ENCODE peak calls at places on chromosome 20, in four cellular contexts. One of them, this sample, is unnamed.
A peak's percentile ranks its signal among the peaks of the same experiment; 100 is the strongest.

GRCh38 chr20:5844063-5844681 is 94.0 kb downstream of the SHLD1 start:
- DNase-seq in psoas muscle: no peak
- DNase-seq in hepatocyte: no peak
- DNase-seq in HCT116: peak; percentile 28
- DNase-seq in this sample: peak; percentile 50

GRCh38 chr20:19690462-19690861 is 67.6 kb upstream of the RIN2 start:
- DNase-seq in psoas muscle: no peak
- DNase-seq in HCT116: no peak
- DNase-seq in hepatocyte: no peak
- DNase-seq in this sample: no peak

GRCh38 chr20:59937150-59937549 is 3.0 kb downstream of the PPP1R3D start:
- DNase-seq in hepatocyte: no peak
- DNase-seq in HCT116: no peak
- DNase-seq in psoas muscle: no peak
- DNase-seq in this sample: no peak

GRCh38 chr20:44217342-44218092 is 6.9 kb upstream of the OSER1 start:
- DNase-seq in psoas muscle: peak; percentile 78
- DNase-seq in HCT116: peak; percentile 65
- DNase-seq in hepatocyte: peak; percentile 83
- DNase-seq in this sample: peak; percentile 56

GRCh38 chr20:53829706-53830521 is 236.3 kb upstream of the ZNF217 start:
- DNase-seq in hepatocyte: peak; percentile 51
- DNase-seq in HCT116: no peak
- DNase-seq in psoas muscle: no peak
- DNase-seq in this sample: peak; percentile 40

GRCh38 chr20:21396921-21397340 is 395 bp downstream of the NKX2-4 start:
- DNase-seq in hepatocyte: peak; percentile 20
- DNase-seq in psoas muscle: no peak
- DNase-seq in HCT116: no peak
- DNase-seq in this sample: no peak

GRCh38 chr20:58309607-58310290 is at the start of gene RAB22A:
- DNase-seq in HCT116: peak; percentile 39
- DNase-seq in psoas muscle: peak; percentile 92
- DNase-seq in hepatocyte: peak; percentile 95
- DNase-seq in this sample: peak; percentile 33

GRCh38 chr20:33407251-33407650 is 5.9 kb upstream of the CDK5RAP1 start:
- DNase-seq in HCT116: no peak
- DNase-seq in hepatocyte: no peak
- DNase-seq in psoas muscle: no peak
- DNase-seq in this sample: peak; percentile 9

GRCh38 chr20:31653573-31653972 is 15.9 kb downstream of the COX4I2 start:
- DNase-seq in hepatocyte: no peak
- DNase-seq in HCT116: no peak
- DNase-seq in psoas muscle: no peak
- DNase-seq in this sample: no peak

GRCh38 chr20:56810141-56810540 is 181.0 kb downstream of the TFAP2C start:
- DNase-seq in HCT116: no peak
- DNase-seq in psoas muscle: no peak
- DNase-seq in hepatocyte: no peak
- DNase-seq in this sample: no peak

GRCh38 chr20:19275630-19276071 is 63.2 kb downstream of the SLC24A3 start:
- DNase-seq in psoas muscle: peak; percentile 73
- DNase-seq in HCT116: no peak
- DNase-seq in hepatocyte: peak; percentile 72
- DNase-seq in this sample: peak; percentile 16

GRCh38 chr20:1943267-1944002 is 48.2 kb downstream of the SIRPA start:
- DNase-seq in HCT116: no peak
- DNase-seq in hepatocyte: peak; percentile 46
- DNase-seq in psoas muscle: peak; percentile 77
- DNase-seq in this sample: peak; percentile 83

GRCh38 chr20:24653306-24653705 is 183.9 kb downstream of the SYNDIG1 start:
- DNase-seq in psoas muscle: no peak
- DNase-seq in hepatocyte: peak; percentile 68
- DNase-seq in HCT116: no peak
- DNase-seq in this sample: no peak

DNA sequence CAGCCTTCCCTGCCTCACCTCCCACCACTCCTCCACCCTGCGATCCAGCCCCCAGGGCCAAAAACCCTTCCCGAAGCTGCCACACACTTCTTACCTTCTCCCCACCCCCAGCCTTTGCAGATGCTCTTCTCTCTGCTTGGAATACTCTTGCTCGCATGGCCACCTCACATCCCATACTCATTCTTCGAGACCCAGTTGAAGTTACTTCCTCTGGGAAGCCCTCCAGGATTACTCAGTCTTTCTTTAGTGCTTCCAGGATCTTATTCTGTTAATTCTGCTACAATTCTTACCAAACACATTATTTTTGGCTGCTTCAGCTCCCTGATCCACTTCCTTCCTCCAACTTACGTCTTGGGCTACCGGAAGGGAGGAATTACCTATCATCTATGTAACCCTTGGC is 54.3 kb downstream of the CD40 start:
- DNase-seq in hepatocyte: no peak
- DNase-seq in HCT116: no peak
- DNase-seq in psoas muscle: no peak
- DNase-seq in this sample: no peak
- H3K27me3 ChIP-seq in hepatocyte: peaks cover 61% of the 10 kb centered on the region
- H3K27me3 ChIP-seq in HCT116: peaks cover 23% of the 10 kb centered on the region
- H3K27me3 ChIP-seq in psoas muscle: peaks cover 65% of the 10 kb centered on the region
- H3K27me3 ChIP-seq in this sample: peaks cover 16% of the 10 kb centered on the region

GRCh38 chr20:48295966-48296421 is 510.7 kb upstream of the SULF2 start:
- DNase-seq in HCT116: no peak
- DNase-seq in hepatocyte: peak; percentile 40
- DNase-seq in psoas muscle: no peak
- DNase-seq in this sample: no peak
- TF ChIP-seq CTCF in HCT116: no peak
- TF ChIP-seq CTCF in hepatocyte: no peak
- TF ChIP-seq CTCF in psoas muscle: no peak
- TF ChIP-seq CTCF in this sample: no peak

GRCh38 chr20:8145246-8145639 is 13.2 kb downstream of the PLCB1 start:
- DNase-seq in psoas muscle: no peak
- DNase-seq in hepatocyte: no peak
- DNase-seq in HCT116: no peak
- DNase-seq in this sample: no peak

GRCh38 chr20:8148501-8148900 is 16.4 kb downstream of the PLCB1 start:
- DNase-seq in psoas muscle: no peak
- DNase-seq in hepatocyte: no peak
- DNase-seq in HCT116: no peak
- DNase-seq in this sample: peak; percentile 51

GRCh38 chr20:8143474-8143873 is 11.4 kb downstream of the PLCB1 start:
- DNase-seq in hepatocyte: no peak
- DNase-seq in HCT116: no peak
- DNase-seq in psoas muscle: no peak
- DNase-seq in this sample: no peak

GRCh38 chr20:8147476-8147875 is 15.4 kb downstream of the PLCB1 start:
- DNase-seq in psoas muscle: no peak
- DNase-seq in HCT116: no peak
- DNase-seq in hepatocyte: no peak
- DNase-seq in this sample: no peak

GRCh38 chr20:8144282-8145245 is 12.5 kb downstream of the PLCB1 start:
- DNase-seq in HCT116: no peak
- DNase-seq in psoas muscle: no peak
- DNase-seq in hepatocyte: no peak
- DNase-seq in this sample: no peak
- H3K4me3 ChIP-seq in HCT116: no peak overlapping the region
- H3K4me3 ChIP-seq in psoas muscle: no peak overlapping the region
- H3K4me3 ChIP-seq in hepatocyte: no peak overlapping the region
- H3K4me3 ChIP-seq in this sample: no peak overlapping the region

DNA sequence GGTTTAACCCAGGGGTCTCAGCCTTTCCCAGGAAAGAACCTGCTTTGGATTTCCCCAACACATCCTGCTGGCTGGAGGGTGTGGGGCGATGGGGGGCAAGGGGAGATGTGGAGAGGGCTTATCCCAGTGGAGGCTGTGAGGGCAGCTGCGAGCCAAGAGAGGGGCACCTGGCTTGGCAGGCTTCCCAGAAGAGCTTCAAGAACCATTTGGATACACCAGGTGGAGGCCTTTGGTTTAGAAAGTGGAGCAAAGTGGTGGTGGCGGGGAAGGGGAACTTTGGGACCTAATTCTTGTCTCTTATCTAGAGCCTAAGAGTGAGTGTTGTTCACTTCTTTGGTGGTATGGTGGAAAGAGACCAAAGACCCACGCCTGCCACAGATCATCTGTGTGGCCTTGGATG is 12.4 kb downstream of the CD40 start:
- DNase-seq in HCT116: no peak
- DNase-seq in hepatocyte: no peak
- DNase-seq in psoas muscle: no peak
- DNase-seq in this sample: no peak
- H3K27me3 ChIP-seq in HCT116: peaks cover 12% of the 10 kb centered on the region
- H3K27me3 ChIP-seq in hepatocyte: peaks cover 36% of the 10 kb centered on the region
- H3K27me3 ChIP-seq in psoas muscle: no peaks in the 10 kb centered on the region
- H3K27me3 ChIP-seq in this sample: peaks cover 10% of the 10 kb centered on the region

GRCh38 chr20:61930776-61931475 is 134.8 kb downstream of the TAF4 start:
- DNase-seq in hepatocyte: no peak
- DNase-seq in psoas muscle: peak; percentile 51
- DNase-seq in HCT116: no peak
- DNase-seq in this sample: no peak

GRCh38 chr20:61931476-61932198 is 134.0 kb downstream of the TAF4 start:
- DNase-seq in psoas muscle: peak; percentile 0
- DNase-seq in HCT116: no peak
- DNase-seq in hepatocyte: no peak
- DNase-seq in this sample: no peak

GRCh38 chr20:61929561-61929960 is 136.1 kb downstream of the TAF4 start:
- DNase-seq in psoas muscle: peak; percentile 31
- DNase-seq in HCT116: no peak
- DNase-seq in hepatocyte: no peak
- DNase-seq in this sample: no peak

GRCh38 chr20:61932199-61932592 is 133.5 kb downstream of the TAF4 start:
- DNase-seq in hepatocyte: no peak
- DNase-seq in HCT116: no peak
- DNase-seq in psoas muscle: peak; percentile 30
- DNase-seq in this sample: no peak

DNA sequence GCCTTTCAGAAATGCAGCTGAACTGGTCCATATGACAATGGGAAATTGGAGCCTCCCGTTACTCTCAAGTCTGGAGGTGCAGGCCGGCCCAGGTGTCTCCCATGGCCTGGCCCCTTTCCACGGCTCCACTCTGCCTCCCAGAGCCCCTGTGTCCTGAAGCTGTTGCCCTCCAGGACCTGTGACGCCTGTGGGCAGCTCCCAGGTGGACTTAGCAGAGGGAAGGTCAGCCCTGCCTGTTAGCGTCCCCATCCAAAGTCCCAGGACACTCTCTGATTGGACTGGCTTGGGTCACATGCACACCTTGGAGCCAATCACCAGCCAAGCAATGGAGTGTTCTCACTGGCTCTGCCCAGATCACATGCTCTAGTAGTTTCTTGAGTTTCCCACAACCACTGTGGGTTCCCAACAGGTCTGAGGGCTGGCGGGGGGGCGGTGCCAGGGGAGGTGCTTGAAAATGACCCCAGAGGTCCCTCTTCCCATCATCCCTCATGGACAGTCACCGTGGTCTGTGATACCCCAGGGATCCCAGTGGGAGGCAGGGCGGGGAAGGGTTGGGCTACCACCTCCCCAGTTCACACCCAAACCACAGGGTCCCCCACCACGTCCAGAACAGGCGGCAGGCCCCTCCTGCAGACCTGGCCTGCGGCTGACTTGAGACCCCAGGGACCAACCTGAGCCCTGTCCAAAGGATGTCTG is 135.6 kb downstream of the TAF4 start:
- DNase-seq in psoas muscle: peak; percentile 47
- DNase-seq in hepatocyte: no peak
- DNase-seq in HCT116: no peak
- DNase-seq in this sample: no peak
- TF ChIP-seq CTCF in psoas muscle: no peak
- TF ChIP-seq CTCF in hepatocyte: no peak
- TF ChIP-seq CTCF in HCT116: no peak
- TF ChIP-seq CTCF in this sample: no peak

GRCh38 chr20:37414133-37414532 is 68.2 kb downstream of the SRC start:
- DNase-seq in HCT116: no peak
- DNase-seq in hepatocyte: no peak
- DNase-seq in psoas muscle: no peak
- DNase-seq in this sample: no peak
- H3K4me3 ChIP-seq in HCT116: no peak overlapping the region
- H3K4me3 ChIP-seq in hepatocyte: no peak overlapping the region
- H3K4me3 ChIP-seq in psoas muscle: no peak overlapping the region
- H3K4me3 ChIP-seq in this sample: no peak overlapping the region

DNA sequence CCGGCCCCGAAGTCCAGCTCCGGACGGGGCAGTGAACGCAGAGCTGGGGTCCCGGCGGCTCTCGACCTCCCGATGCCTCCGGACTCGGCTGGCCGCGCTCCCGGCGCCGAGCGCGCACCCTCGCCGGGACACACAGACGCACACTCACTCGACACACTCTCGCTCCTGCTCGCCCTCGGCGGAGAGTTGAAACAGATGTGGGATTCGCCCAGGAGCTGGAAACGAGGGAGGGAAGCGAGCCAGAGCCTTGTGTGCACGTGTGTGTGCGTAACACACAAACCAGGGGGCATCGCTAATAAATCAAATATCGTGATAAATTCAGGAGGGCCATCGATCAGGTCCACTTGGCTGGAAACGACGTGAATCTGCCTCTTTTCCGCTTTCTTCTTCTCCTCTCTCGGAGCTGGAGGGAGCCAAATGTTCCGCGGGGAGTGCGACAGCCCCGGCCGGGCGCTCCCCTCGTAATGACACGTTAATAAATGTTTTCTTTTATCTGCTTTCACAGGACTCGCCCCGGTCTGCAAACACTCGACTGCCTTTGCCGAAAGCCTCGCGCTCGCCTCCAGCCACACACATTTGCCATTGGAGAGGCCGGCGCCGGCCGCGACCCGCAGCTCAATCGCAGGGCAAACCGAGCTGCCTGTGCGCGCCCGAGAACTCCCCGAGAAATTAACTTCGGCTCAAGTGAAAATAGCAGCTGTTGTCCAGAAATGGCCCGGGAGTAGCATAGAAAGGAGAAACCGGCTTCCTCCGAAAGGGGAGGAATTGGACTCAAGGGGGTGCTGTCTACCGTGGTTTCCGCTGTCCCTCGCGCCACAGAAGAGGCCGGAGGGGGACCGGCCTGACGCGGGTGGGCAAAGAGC is 850 bp upstream of the SULF2 start:
- DNase-seq in psoas muscle: peak; percentile 70
- DNase-seq in HCT116: peak; percentile 64
- DNase-seq in hepatocyte: peak; percentile 87
- DNase-seq in this sample: peak; percentile 70
- H3K27me3 ChIP-seq in psoas muscle: peaks cover 52% of the 10 kb centered on the region
- H3K27me3 ChIP-seq in HCT116: no peaks in the 10 kb centered on the region
- H3K27me3 ChIP-seq in hepatocyte: no peaks in the 10 kb centered on the region
- H3K27me3 ChIP-seq in this sample: no peaks in the 10 kb centered on the region

GRCh38 chr20:63536241-63536977 is 767 bp downstream of the PTK6 start:
- DNase-seq in hepatocyte: no peak
- DNase-seq in HCT116: no peak
- DNase-seq in psoas muscle: no peak
- DNase-seq in this sample: peak; percentile 44
- TF ChIP-seq CTCF in hepatocyte: no peak
- TF ChIP-seq CTCF in HCT116: no peak
- TF ChIP-seq CTCF in psoas muscle: no peak
- TF ChIP-seq CTCF in this sample: no peak